ENCODE peak calls at places on chromosome 5, in nine cellular contexts. R is nephron progenitor cell, S is A549, B is fibroblast of lung, P is H9, D is psoas muscle, X is fibroblast of mammary gland, T is PC-3, N is K562. O is an unnamed sample.
A peak's percentile ranks its signal among the peaks of the same experiment; 100 is the strongest.

GRCh38 chr5:86411596-86411995 is 206.1 kb upstream of the COX7C start:
- DNase-seq in S (no peak), X (no peak), D (no peak), T (peak; percentile 35), R (no peak), B (no peak), N (no peak), P (no peak), O (no peak)

GRCh38 chr5:165242701-165243100 is 1737.3 kb downstream of the MAT2B start:
- DNase-seq in R (no peak), T (no peak), P (no peak), D (no peak), B (no peak), S (no peak), N (no peak), X (no peak), O (no peak)

GRCh38 chr5:173626501-173626812 is 10.0 kb upstream of the BOD1 start:
- DNase-seq in X (no peak), D (no peak), R (no peak), B (no peak), N (no peak), S (no peak), P (no peak), T (no peak), O (no peak)

GRCh38 chr5:43193952-43194321 is 1.9 kb downstream of the NIM1K start:
- DNase-seq in B (no peak), N (no peak), P (no peak), T (no peak), D (no peak), S (no peak), R (no peak), X (no peak), O (no peak)

GRCh38 chr5:144484124-144484897 is 313.6 kb downstream of the KCTD16 start:
- DNase-seq in R (no peak), N (no peak), D (no peak), S (no peak), X (peak; percentile 13), P (no peak), T (peak; percentile 54), B (peak; percentile 48), O (peak; percentile 58)

GRCh38 chr5:143860211-143860610 is 48.2 kb downstream of the HMHB1 start:
- DNase-seq in P (no peak), B (no peak), R (no peak), N (no peak), S (no peak), X (no peak), T (no peak), D (no peak), O (peak; percentile 6)

GRCh38 chr5:66617223-66617861 is 21.1 kb downstream of the MAST4 start:
- DNase-seq in T (no peak), R (no peak), X (no peak), P (no peak), N (no peak), B (no peak), D (no peak), S (no peak), O (no peak)

GRCh38 chr5:108367679-108368334 is 14.1 kb downstream of the FBXL17 start:
- DNase-seq in D (no peak), B (no peak), R (no peak), X (no peak), N (no peak), P (no peak), S (no peak), T (no peak), O (no peak)

GRCh38 chr5:14240366-14240765 is 97.2 kb downstream of the TRIO start:
- DNase-seq in T (no peak), D (no peak), P (no peak), S (no peak), R (no peak), B (peak; percentile 66), X (peak; percentile 64), N (no peak), O (no peak)
- TF ChIP-seq CTCF in T (no peak), D (no peak), P (no peak), S (no peak), R (no peak), B (no peak), X (no peak), N (no peak), O (no peak)

GRCh38 chr5:36751881-36752280 is 124.7 kb upstream of the NIPBL start:
- DNase-seq in S (peak; percentile 10), P (peak; percentile 43), R (no peak), B (no peak), X (no peak), T (peak; percentile 28), D (no peak), N (peak; percentile 22), O (no peak)
- TF ChIP-seq CTCF in S (no peak), P (peak; percentile 66), R (peak; percentile 24), B (peak; percentile 32), X (peak; percentile 14), T (peak; percentile 33), D (no peak), N (peak; percentile 37), O (no peak)

GRCh38 chr5:113043491-113043931 is 66.9 kb downstream of the DCP2 start:
- DNase-seq in B (peak; percentile 47), R (peak; percentile 49), X (peak; percentile 64), P (peak; percentile 72), S (no peak), N (peak; percentile 23), T (peak; percentile 20), D (peak; percentile 59), O (no peak)
- TF ChIP-seq CTCF in B (peak; percentile 14), R (peak; percentile 27), X (peak; percentile 16), P (peak; percentile 72), S (no peak), N (peak; percentile 19), T (peak; percentile 58), D (no peak), O (no peak)

GRCh38 chr5:62348723-62349481 is 42.9 kb downstream of the KIF2A start:
- DNase-seq in R (no peak), X (no peak), S (no peak), B (no peak), P (no peak), N (no peak), T (no peak), D (no peak), O (no peak)

DNA sequence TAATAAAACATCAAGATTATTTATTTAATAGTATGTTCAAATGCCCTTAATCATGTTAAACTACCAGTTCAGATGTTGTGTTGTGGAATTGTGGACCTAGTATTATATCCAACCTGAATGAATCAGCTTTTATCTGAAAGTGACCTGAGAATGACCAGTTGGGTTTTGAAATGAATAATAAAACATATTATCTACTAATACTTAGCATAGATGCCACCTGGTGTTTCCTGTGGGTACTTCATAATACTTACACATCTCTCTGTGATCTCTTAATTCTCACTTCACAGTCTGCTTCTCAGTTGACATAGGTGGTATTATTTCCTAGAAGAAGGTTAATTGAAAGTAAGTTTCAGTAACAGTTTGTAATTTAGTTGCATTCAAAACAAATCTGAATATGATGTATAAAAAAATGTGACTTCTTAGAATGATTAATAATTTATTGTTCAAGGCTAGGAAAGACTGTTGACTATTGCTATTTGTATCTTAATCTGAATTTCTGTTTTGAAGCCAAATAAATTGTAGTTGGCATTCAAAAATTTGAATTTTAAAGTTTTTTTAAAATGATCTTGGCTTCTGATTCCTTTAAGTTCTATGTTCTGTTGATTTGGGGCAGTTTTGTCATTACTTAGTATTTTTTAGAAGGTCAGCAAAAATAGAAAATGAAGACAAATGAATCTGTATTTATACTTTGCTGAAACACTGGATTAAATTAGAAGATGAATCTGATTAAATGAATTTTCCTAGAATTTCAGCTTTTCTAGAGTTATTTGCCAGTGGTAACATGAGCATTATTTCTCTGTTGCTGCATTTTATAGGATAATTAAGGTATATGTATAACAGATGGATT is 48.2 kb downstream of the KIF2A start:
- DNase-seq in S (peak; percentile 69), T (peak; percentile 74), P (no peak), B (peak; percentile 74), R (no peak), D (no peak), X (peak; percentile 70), N (peak; percentile 37), O (peak; percentile 64)
- TF ChIP-seq CTCF in S (peak; percentile 74), T (peak; percentile 68), P (peak; percentile 57), B (peak; percentile 48), R (peak; percentile 51), D (peak; percentile 70), X (peak; percentile 62), N (peak; percentile 70), O (peak; percentile 50)

DNA sequence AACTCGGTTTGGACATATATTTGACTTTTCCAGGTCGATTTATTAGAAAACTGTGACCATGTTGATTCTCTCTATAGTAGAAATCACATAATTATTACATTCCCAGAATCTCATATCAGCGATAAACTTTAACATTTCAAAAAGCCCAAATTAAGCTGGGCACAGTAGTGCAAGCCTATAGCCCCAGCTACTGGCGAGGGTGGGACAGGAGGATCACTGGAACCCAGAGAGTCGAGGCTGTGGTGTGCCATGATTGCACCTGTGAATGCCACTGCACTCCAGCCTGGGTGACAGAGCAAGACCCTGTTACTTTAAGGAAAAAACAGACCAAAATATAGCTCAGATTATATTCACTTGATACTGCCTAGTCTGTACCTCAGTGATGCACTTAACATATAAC is 128.9 kb downstream of the CPLANE1 start:
- DNase-seq in S (no peak), R (no peak), D (no peak), N (no peak), B (no peak), P (no peak), X (no peak), T (no peak), O (no peak)
- TF ChIP-seq CTCF in S (no peak), R (no peak), D (no peak), N (no peak), B (no peak), P (no peak), X (no peak), T (no peak), O (no peak)

DNA sequence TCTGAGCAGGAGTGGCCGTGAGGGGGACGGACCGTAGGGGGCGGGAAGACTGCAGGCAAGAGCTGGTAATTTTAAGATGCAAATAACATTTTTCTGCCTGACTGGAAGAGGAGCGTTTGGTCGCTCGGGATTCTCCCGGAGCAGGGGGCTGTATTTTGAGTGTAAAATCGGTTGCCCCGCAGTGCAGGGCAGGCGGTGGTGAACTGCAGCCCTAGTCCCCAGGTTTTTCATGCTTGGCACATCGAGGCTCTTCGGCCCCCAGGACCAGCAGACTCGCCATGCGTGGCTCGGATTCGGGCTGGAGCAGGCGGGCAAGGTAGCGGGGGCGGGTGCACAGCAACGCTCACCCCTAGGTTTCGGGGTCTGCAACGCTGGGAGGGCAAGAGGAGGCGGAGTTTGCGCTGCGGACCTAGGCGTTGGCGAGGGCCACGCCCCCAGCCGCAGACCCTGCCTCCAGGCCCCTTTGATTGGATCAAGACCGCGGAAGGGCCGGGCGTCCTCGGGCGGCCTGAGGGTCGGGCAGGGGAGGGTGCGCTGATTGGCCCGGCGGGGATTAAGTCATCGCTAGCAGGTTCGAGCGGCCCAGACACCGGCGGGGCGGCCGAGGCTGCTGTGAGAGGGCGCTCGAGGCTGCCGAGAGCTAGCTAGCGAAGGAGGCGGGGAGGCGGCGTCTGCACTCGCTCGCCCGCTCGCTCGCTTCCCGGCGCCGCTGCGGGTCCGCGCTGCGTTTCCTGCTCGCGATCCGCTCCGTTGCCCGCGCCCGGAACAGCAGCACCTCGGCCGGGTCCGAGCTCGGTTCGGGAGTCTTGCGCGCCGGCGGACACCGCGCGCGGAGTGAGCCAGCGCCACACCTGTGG is at the start of gene ARHGAP26:
- DNase-seq in S (peak; percentile 95), B (peak; percentile 94), D (peak; percentile 98), X (peak; percentile 92), P (peak; percentile 98), N (peak; percentile 96), T (peak; percentile 92), R (peak; percentile 96), O (peak; percentile 99)
- TF ChIP-seq CTCF in S (no peak), B (peak; percentile 21), D (peak; percentile 32), X (no peak), P (peak; percentile 30), N (peak; percentile 43), T (no peak), R (no peak), O (peak; percentile 30)

O was measured in MCF 10A.